ENCODE peak calls at places on chromosomes 4 and X, in four cellular contexts. U, T, O and C are unnamed samples.

GRCh38 chr4:87391783-87392054 is 731 bp upstream of the HSD17B11 start:
- DNase-seq in U (no peak), T (no peak), O (no peak), C (no peak)

GRCh38 chr4:41290486-41290885 is 33.8 kb downstream of the UCHL1 start:
- DNase-seq in U (no peak), T (no peak), O (no peak), C (no peak)

GRCh38 chr4:114146947-114147618 is 167.6 kb upstream of the ARSJ start:
- DNase-seq in U (no peak), T (no peak), O (no peak), C (no peak)

GRCh38 chrX:47941423-47941822 is 62.4 kb downstream of the ZNF182 start:
- DNase-seq in U (no peak), T (no peak), O (no peak), C (no peak)

GRCh38 chr4:2689825-2690700 is 66.1 kb downstream of the TNIP2 start:
- DNase-seq in U (no peak), T (peak; percentile 51), O (no peak), C (no peak)

GRCh38 chr4:74583757-74584156 is 138.8 kb downstream of the AREG start:
- DNase-seq in U (no peak), T (no peak), O (peak; percentile 49), C (no peak)

GRCh38 chrX:57453901-57454300 is 137.9 kb upstream of the ZXDB start:
- DNase-seq in U (peak; percentile 12), T (peak; percentile 0), O (peak; percentile 28), C (peak; percentile 22)

GRCh38 chr4:156949373-156949814 is 22.2 kb downstream of the PDGFC start:
- DNase-seq in U (no peak), T (no peak), O (peak; percentile 76), C (no peak)

GRCh38 chrX:3345281-3346081 is 971 bp downstream of the MXRA5 start:
- DNase-seq in U (no peak), T (no peak), O (no peak), C (no peak)

GRCh38 chr4:33467291-33467690 is 2747.1 kb downstream of the PCDH7 start:
- DNase-seq in U (no peak), T (no peak), O (no peak), C (no peak)

GRCh38 chr4:24836843-24837242 is 41.5 kb downstream of the SOD3 start:
- DNase-seq in U (no peak), T (no peak), O (no peak), C (no peak)

GRCh38 chr4:170741856-170742255 is 652.1 kb upstream of the AADAT start:
- DNase-seq in U (no peak), T (no peak), O (no peak), C (no peak)

GRCh38 chr4:153113838-153114105 is 90.5 kb upstream of the TRIM2 start:
- DNase-seq in U (no peak), T (no peak), O (no peak), C (no peak)

GRCh38 chrX:108464604-108465003 is 25.0 kb downstream of the COL4A5 start:
- DNase-seq in U (no peak), T (no peak), O (no peak), C (no peak)

GRCh38 chr4:128225148-128225547 is 62.5 kb downstream of the PGRMC2 start:
- DNase-seq in U (no peak), T (no peak), O (no peak), C (no peak)

GRCh38 chr4:154292589-154292988 is 199.0 kb downstream of the DCHS2 start:
- DNase-seq in U (peak; percentile 11), T (no peak), O (no peak), C (no peak)

GRCh38 chr4:113756005-113756410 is 5.5 kb downstream of the CAMK2D start:
- DNase-seq in U (no peak), T (peak; percentile 51), O (peak; percentile 82), C (no peak)

GRCh38 chr4:174999407-174999806 is 81.2 kb downstream of the ADAM29 start:
- DNase-seq in U (no peak), T (no peak), O (no peak), C (no peak)

GRCh38 chrX:85084770-85085393 is 81.2 kb downstream of the APOOL start:
- DNase-seq in U (peak; percentile 23), T (peak; percentile 8), O (peak; percentile 11), C (peak; percentile 53)

GRCh38 chrX:129984196-129984962 is 1.9 kb downstream of the BCORL1 start:
- DNase-seq in U (peak; percentile 70), T (no peak), O (no peak), C (peak; percentile 53)

GRCh38 chr4:786074-786741 is 39.7 kb downstream of the CPLX1 start:
- DNase-seq in U (no peak), T (no peak), O (no peak), C (no peak)

GRCh38 chrX:149274516-149275105 is 230.5 kb downstream of the IDS start:
- DNase-seq in U (no peak), T (no peak), O (no peak), C (no peak)

GRCh38 chr4:121765368-121765705 is 373 bp upstream of the SMIM43 start:
- DNase-seq in U (no peak), T (no peak), O (no peak), C (no peak)

GRCh38 chr4:82084747-82085146 is 289.0 kb downstream of the HNRNPD start:
- DNase-seq in U (no peak), T (no peak), O (no peak), C (no peak)

GRCh38 chr4:71558248-71558647 is 219.4 kb downstream of the SLC4A4 start:
- DNase-seq in U (no peak), T (no peak), O (no peak), C (no peak)

GRCh38 chr4:102285831-102286230 is 59.5 kb downstream of the SLC39A8 start:
- DNase-seq in U (no peak), T (no peak), O (no peak), C (no peak)

GRCh38 chr4:168645933-168646768 is 149.3 kb downstream of the PALLD start:
- DNase-seq in U (no peak), T (no peak), O (no peak), C (no peak)

GRCh38 chr4:41061482-41062185 is 152.7 kb downstream of the APBB2 start:
- DNase-seq in U (no peak), T (no peak), O (no peak), C (no peak)

GRCh38 chr4:53346920-53347852 is 18.7 kb downstream of the SCFD2 start:
- DNase-seq in U (no peak), T (no peak), O (no peak), C (no peak)

GRCh38 chrX:129705377-129705925 is 33.3 kb upstream of the XPNPEP2 start:
- DNase-seq in U (no peak), T (no peak), O (no peak), C (no peak)

GRCh38 chrX:111100191-111100590 is 4.2 kb downstream of the PAK3 start:
- DNase-seq in U (peak; percentile 62), T (no peak), O (peak; percentile 8), C (peak; percentile 73)

GRCh38 chrX:18810416-18810815 is 103.0 kb downstream of the PPEF1 start:
- DNase-seq in U (no peak), T (no peak), O (no peak), C (no peak)

GRCh38 chr4:86818211-86818610 is 31.0 kb downstream of the SLC10A6 start:
- DNase-seq in U (no peak), T (no peak), O (no peak), C (no peak)

GRCh38 chrX:45472968-45473367 is 272.3 kb upstream of the DIPK2B start:
- DNase-seq in U (no peak), T (no peak), O (no peak), C (no peak)

GRCh38 chr4:181612240-181612639 is 631.0 kb upstream of the TENM3 start:
- DNase-seq in U (no peak), T (no peak), O (no peak), C (no peak)

GRCh38 chr4:38287090-38287843 is 327.1 kb downstream of the PTTG2 start:
- DNase-seq in U (no peak), T (no peak), O (no peak), C (no peak)
- TF ChIP-seq SP1 in U (no peak), T (no peak), O (no peak), C (no peak)

DNA sequence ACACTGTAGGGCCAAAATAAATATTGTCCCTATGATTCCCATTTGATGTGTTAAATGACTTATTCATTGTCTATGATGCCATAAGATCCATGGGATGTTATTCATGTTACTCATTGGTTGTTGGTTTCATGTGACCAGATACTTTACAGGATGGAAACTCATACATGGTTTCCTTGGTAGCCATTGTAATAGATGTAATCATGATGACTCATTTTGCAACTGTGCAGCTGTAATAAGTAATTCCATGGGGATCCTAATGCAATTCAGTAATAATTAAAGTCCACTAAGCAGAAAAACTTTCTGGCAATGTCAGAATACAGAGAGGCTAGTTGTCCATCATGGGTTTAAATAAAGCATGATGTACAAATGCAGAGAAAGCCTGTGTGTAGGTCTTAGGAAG is 389.7 kb upstream of the NR3C2 start:
- DNase-seq in U (no peak), T (no peak), O (no peak), C (no peak)
- TF ChIP-seq FOXM1 in U (no peak), T (no peak), O (no peak), C (no peak)

GRCh38 chrX:43702079-43702524 is 46.0 kb downstream of the MAOA start:
- DNase-seq in U (no peak), T (no peak), O (peak; percentile 77), C (no peak)

GRCh38 chrX:43706786-43707185 is 50.7 kb downstream of the MAOA start:
- DNase-seq in U (no peak), T (no peak), O (no peak), C (no peak)

GRCh38 chrX:43703211-43703791 is 47.2 kb downstream of the MAOA start:
- DNase-seq in U (no peak), T (no peak), O (peak; percentile 48), C (no peak)

GRCh38 chrX:43702660-43703059 is 46.6 kb downstream of the MAOA start:
- DNase-seq in U (no peak), T (no peak), O (peak; percentile 24), C (no peak)

GRCh38 chrX:43707812-43708548 is 51.9 kb downstream of the MAOA start:
- DNase-seq in U (no peak), T (no peak), O (no peak), C (no peak)
- TF ChIP-seq SP1 in U (no peak), T (no peak), O (no peak), C (no peak)

GRCh38 chr4:122824616-122825015 is 2.0 kb upstream of the FGF2 start:
- DNase-seq in U (no peak), T (no peak), O (no peak), C (no peak)

GRCh38 chr4:122826000-122826595 is 533 bp upstream of the FGF2 start:
- DNase-seq in U (no peak), T (no peak), O (no peak), C (no peak)

GRCh38 chr4:122826596-122827257 is at the start of gene FGF2:
- DNase-seq in U (peak; percentile 76), T (no peak), O (no peak), C (peak; percentile 58)

GRCh38 chr4:122827899-122828601 is 1.4 kb downstream of the FGF2 start:
- DNase-seq in U (peak; percentile 63), T (peak; percentile 80), O (peak; percentile 11), C (peak; percentile 53)

DNA sequence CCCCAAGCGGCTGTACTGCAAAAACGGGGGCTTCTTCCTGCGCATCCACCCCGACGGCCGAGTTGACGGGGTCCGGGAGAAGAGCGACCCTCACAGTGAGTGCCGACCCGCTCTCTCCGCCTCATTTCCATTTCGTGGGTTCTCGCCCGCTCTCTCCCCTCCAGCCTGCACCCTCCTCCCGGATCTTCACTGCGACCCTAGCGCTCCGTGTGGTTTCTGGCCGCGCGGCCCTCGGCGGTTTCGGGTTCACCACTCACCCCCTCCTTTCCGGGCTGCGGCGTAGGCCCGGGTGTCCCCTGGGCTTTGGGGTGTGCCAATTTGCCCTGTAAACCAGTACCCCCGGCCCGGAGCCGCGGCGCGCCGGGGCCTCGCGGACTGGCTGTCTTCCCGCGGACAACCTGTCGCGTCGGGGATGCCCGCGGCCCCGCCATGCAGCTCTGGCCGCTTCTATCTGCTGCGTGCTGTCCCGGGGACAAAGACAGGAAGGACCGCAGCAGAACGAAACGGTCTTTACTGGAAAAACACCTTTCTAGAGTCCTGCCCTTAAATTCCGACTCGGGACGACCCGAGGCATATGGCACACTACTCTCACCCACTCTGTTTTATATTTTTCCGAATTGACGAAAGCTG is 742 bp downstream of the FGF2 start:
- DNase-seq in U (peak; percentile 77), T (peak; percentile 8), O (no peak), C (peak; percentile 69)
- TF ChIP-seq FOXM1 in U (no peak), T (no peak), O (no peak), C (no peak)